ENCODE peak calls at places on chromosomes 6 and 20, in nine cellular contexts. M is tibial artery, B is fibroblast of pulmonary artery, N is HEK293T, T is sciatic nerve, F is hippocampal formation, X is G401, H is ascending aorta, Q is Right ventricle myocardium superior. I is an unnamed sample.

GRCh38 chr20:10476319-10476724 is 41.2 kb downstream of the SLX4IP start:
- DNase-seq in H (no peak), Q (no peak), T (no peak), B (peak), N (no peak), M (peak), F (no peak), X (no peak), I (no peak)

GRCh38 chr20:31570021-31570463 is 35.0 kb upstream of the ID1 start:
- DNase-seq in B (no peak), M (no peak), Q (no peak), T (peak), N (no peak), X (no peak), H (no peak), F (no peak), I (no peak)

GRCh38 chr20:24673678-24674570 is 204.5 kb downstream of the SYNDIG1 start:
- DNase-seq in T (no peak), M (peak), Q (no peak), F (no peak), H (no peak), N (no peak), B (peak), X (no peak), I (peak)

GRCh38 chr6:145548941-145549652 is 186.2 kb downstream of the EPM2A start:
- DNase-seq in Q (no peak), M (no peak), B (no peak), F (no peak), H (no peak), N (no peak), T (no peak), X (no peak), I (no peak)

GRCh38 chr6:31660224-31660997 is at the start of gene C6orf47:
- DNase-seq in Q (peak), F (peak), N (peak), T (peak), H (peak), X (peak), M (peak), B (peak), I (peak)

GRCh38 chr6:7905416-7905815 is 5.2 kb downstream of the TXNDC5 start:
- DNase-seq in N (no peak), B (peak), X (no peak), H (no peak), M (no peak), T (no peak), F (no peak), Q (no peak), I (no peak)

GRCh38 chr20:63850689-63851547 is 10.4 kb upstream of the ABHD16B start:
- DNase-seq in F (no peak), N (no peak), B (no peak), Q (no peak), X (no peak), M (no peak), T (no peak), H (no peak), I (no peak)

GRCh38 chr20:35287509-35288324 is 3.1 kb upstream of the EIF6 start:
- DNase-seq in H (no peak), N (no peak), X (no peak), B (no peak), M (no peak), T (no peak), F (no peak), Q (no peak), I (no peak)

GRCh38 chr6:134123666-134124208 is 71.3 kb upstream of the SLC2A12 start:
- DNase-seq in F (no peak), X (peak), H (no peak), Q (no peak), T (no peak), N (peak), M (no peak), B (peak), I (no peak)

GRCh38 chr6:113980937-113981554 is 10.1 kb upstream of the HDAC2 start:
- DNase-seq in B (peak), Q (no peak), F (no peak), H (no peak), M (no peak), N (peak), T (no peak), X (peak), I (no peak)

GRCh38 chr6:154507209-154507898 is 3.1 kb downstream of the CNKSR3 start:
- DNase-seq in H (no peak), X (no peak), N (no peak), F (no peak), Q (no peak), T (no peak), B (no peak), M (no peak), I (no peak)

I was measured in mesenteric fat pad.